ENCODE peak calls at places on chromosomes 16 and 17, in nine cellular contexts. Q is adipocyte; N is NCI-H2029; W is stimulated activated effector memory CD8-positive, alpha-beta T cell treated with anti-CD3 and anti-CD28 coated beads, Interleukin-12 subunit alpha, Interleukin-12 subunit beta, amount 100 ng/mL, for 72 hours; D is body of pancreas; Z is heart right ventricle; H is CD4-positive, alpha-beta memory T cell; U is EL; O is fibroblast of gingiva. R is an unnamed sample.

GRCh38 chr17:50261051-50261915 is 13.0 kb upstream of the TMEM92 start:
- DNase-seq in Q (no peak), N (no peak), D (no peak), H (no peak), Z (no peak), W (no peak), U (no peak), O (no peak), R (no peak)

GRCh38 chr17:41600318-41600717 is 12.2 kb downstream of the KRT16 start:
- DNase-seq in Z (no peak), N (no peak), O (no peak), H (no peak), W (no peak), D (no peak), U (no peak), Q (no peak), R (no peak)

GRCh38 chr17:41065829-41066624 is at the start of gene KRTAP2-4:
- DNase-seq in D (no peak), H (no peak), W (no peak), O (peak; percentile 33), Z (no peak), Q (peak; percentile 57), U (peak; percentile 96), N (no peak), R (peak; percentile 83)

GRCh38 chr16:15897834-15898254 is 9.4 kb upstream of the CEP20 start:
- DNase-seq in N (no peak), D (no peak), Q (peak; percentile 63), O (peak; percentile 41), W (peak; percentile 74), H (no peak), U (peak; percentile 38), Z (no peak), R (peak; percentile 38)

GRCh38 chr17:49219987-49220386 is 9.5 kb downstream of the ABI3 start:
- DNase-seq in D (no peak), Q (no peak), U (no peak), H (no peak), W (no peak), N (no peak), O (no peak), Z (no peak), R (no peak)

GRCh38 chr17:48198950-48199541 is 91.5 kb downstream of the SNX11 start:
- DNase-seq in O (no peak), H (no peak), Q (no peak), D (no peak), N (peak; percentile 51), Z (no peak), U (no peak), W (no peak), R (no peak)

GRCh38 chr17:69898606-69899005 is 176.4 kb upstream of the KCNJ16 start:
- DNase-seq in W (no peak), Z (no peak), Q (peak; percentile 78), O (peak; percentile 82), U (no peak), D (no peak), N (no peak), H (no peak), R (no peak)

GRCh38 chr16:4882633-4883285 is 35.5 kb downstream of the UBN1 start:
- DNase-seq in H (no peak), Z (peak; percentile 57), D (peak; percentile 73), O (no peak), Q (peak; percentile 30), W (no peak), U (peak; percentile 46), N (peak; percentile 96), R (peak; percentile 94)

GRCh38 chr16:86899156-86899555 is 320.8 kb downstream of the FOXL1 start:
- DNase-seq in W (no peak), Z (no peak), O (no peak), Q (no peak), H (no peak), N (no peak), D (no peak), U (no peak), R (no peak)

GRCh38 chr17:73228748-73229236 is 32.9 kb downstream of the CPSF4L start:
- DNase-seq in Z (peak; percentile 58), U (peak; percentile 88), N (peak; percentile 29), H (peak; percentile 61), W (no peak), Q (peak; percentile 88), O (peak; percentile 79), D (peak; percentile 85), R (peak; percentile 94)

GRCh38 chr17:56172517-56172982 is 19.3 kb downstream of the ANKFN1 start:
- DNase-seq in D (peak; percentile 28), H (no peak), N (peak; percentile 96), Z (peak; percentile 10), O (peak; percentile 12), U (peak; percentile 42), W (no peak), Q (peak; percentile 69), R (no peak)

GRCh38 chr17:82029391-82029790 is 2.1 kb upstream of the RAC3 start:
- DNase-seq in N (no peak), U (no peak), D (no peak), Q (no peak), W (no peak), H (no peak), Z (no peak), O (no peak), R (no peak)

GRCh38 chr16:54361813-54362212 is 75.2 kb upstream of the IRX3 start:
- DNase-seq in O (no peak), W (no peak), U (no peak), H (no peak), N (no peak), Z (no peak), Q (no peak), D (no peak), R (no peak)

GRCh38 chr16:84931506-84931905 is 79.8 kb downstream of the ZDHHC7 start:
- DNase-seq in N (no peak), H (no peak), O (no peak), U (no peak), Q (no peak), Z (no peak), D (no peak), W (no peak), R (no peak)

GRCh38 chr16:70529051-70529777 is 5.6 kb downstream of the SF3B3 start:
- DNase-seq in W (no peak), Q (peak; percentile 89), U (peak; percentile 74), O (peak; percentile 64), N (no peak), D (no peak), Z (no peak), H (no peak), R (peak; percentile 66)

GRCh38 chr17:17366941-17367885 is 64.0 kb downstream of the NT5M start:
- DNase-seq in U (no peak), Z (no peak), O (no peak), D (no peak), H (no peak), Q (no peak), W (no peak), N (no peak), R (no peak)

GRCh38 chr16:8572919-8573724 is 17.2 kb downstream of the TMEM114 start:
- DNase-seq in U (peak; percentile 17), Q (peak; percentile 49), H (no peak), N (no peak), O (peak; percentile 17), Z (no peak), D (no peak), W (no peak), R (peak; percentile 34)

GRCh38 chr17:44807817-44808155 is 22.3 kb downstream of the GJC1 start:
- DNase-seq in U (no peak), D (no peak), H (no peak), O (peak; percentile 49), Q (no peak), Z (no peak), N (no peak), W (no peak), R (no peak)

GRCh38 chr17:45077643-45078042 is 16.5 kb downstream of the NMT1 start:
- DNase-seq in N (no peak), U (no peak), Q (no peak), O (no peak), W (no peak), Z (no peak), H (no peak), D (no peak), R (no peak)

GRCh38 chr16:76946879-76947278 is 244.1 kb upstream of the MON1B start:
- DNase-seq in U (no peak), H (no peak), O (peak; percentile 78), Z (no peak), Q (peak; percentile 85), D (no peak), W (no peak), N (peak; percentile 11), R (peak; percentile 78)

GRCh38 chr16:56275801-56276200 is 84.5 kb downstream of the GNAO1 start:
- DNase-seq in H (no peak), U (no peak), Z (no peak), Q (no peak), O (no peak), D (no peak), N (no peak), W (no peak), R (no peak)

GRCh38 chr16:85988723-85989313 is 89.9 kb downstream of the IRF8 start:
- DNase-seq in O (no peak), Z (no peak), W (peak; percentile 63), H (no peak), D (no peak), Q (no peak), N (no peak), U (no peak), R (no peak)

GRCh38 chr17:41258406-41258805 is 3.2 kb downstream of the KRTAP9-9 start:
- DNase-seq in Z (no peak), N (no peak), W (no peak), Q (peak; percentile 73), D (no peak), U (no peak), H (no peak), O (peak; percentile 76), R (no peak)

R was measured in PC-3.